ENCODE peak calls at places on chromosomes 6 and 20, in six cellular contexts. P is gastrocnemius medialis, X is progenitor cell of endocrine pancreas, Q is A549, M is HFFc6, F is lung. G is an unnamed sample.

GRCh38 chr20:49986049-49986448 is 3.3 kb downstream of the SNAI1 start:
- DNase-seq in Q (no peak), M (no peak), P (no peak), F (no peak), X (no peak), G (no peak)

GRCh38 chr20:32934580-32934979 is 69.7 kb downstream of the SUN5 start:
- DNase-seq in P (no peak), Q (no peak), M (no peak), F (no peak), X (no peak), G (no peak)

GRCh38 chr6:122393339-122393896 is 6.0 kb upstream of the HSF2 start:
- DNase-seq in X (no peak), Q (no peak), P (no peak), M (peak), F (no peak), G (no peak)

GRCh38 chr6:142569676-142570075 is 267.9 kb downstream of the ADGRG6 start:
- DNase-seq in Q (no peak), M (no peak), F (no peak), X (no peak), P (no peak), G (no peak)

GRCh38 chr20:38149880-38150594 is 15.0 kb downstream of the TGM2 start:
- DNase-seq in Q (no peak), X (no peak), M (no peak), F (no peak), P (no peak), G (no peak)

GRCh38 chr20:5510446-5510845 is 193.7 kb upstream of the PROKR2 start:
- DNase-seq in P (no peak), Q (no peak), F (no peak), X (peak), M (no peak), G (peak)

GRCh38 chr20:11516448-11516847 is 401.2 kb upstream of the BTBD3 start:
- DNase-seq in M (no peak), Q (no peak), F (no peak), P (no peak), X (no peak), G (no peak)

GRCh38 chr6:45438849-45439406 is 61.2 kb upstream of the SUPT3H start:
- DNase-seq in X (no peak), F (no peak), M (peak), P (no peak), Q (no peak), G (peak)

GRCh38 chr6:8983202-8983688 is 547.9 kb upstream of the SLC35B3 start:
- DNase-seq in Q (peak), P (peak), F (peak), X (peak), M (peak), G (peak)

GRCh38 chr6:30411515-30412207 is 66.7 kb downstream of the RPP21 start:
- DNase-seq in Q (peak), X (peak), F (peak), M (peak), P (no peak), G (peak)

GRCh38 chr6:111105578-111105977 is 18.3 kb downstream of the SLC16A10 start:
- DNase-seq in F (peak), M (peak), X (no peak), Q (peak), P (peak), G (no peak)

GRCh38 chr20:51220293-51220706 is 197.4 kb upstream of the KCNG1 start:
- DNase-seq in X (peak), M (no peak), P (no peak), F (no peak), Q (peak), G (no peak)

GRCh38 chr6:42294759-42295158 is 77.1 kb upstream of the MRPS10 start:
- DNase-seq in P (no peak), X (no peak), Q (peak), M (peak), F (no peak), G (peak)

GRCh38 chr6:90484903-90485302 is 102.0 kb downstream of the MAP3K7 start:
- DNase-seq in M (no peak), F (no peak), X (no peak), Q (no peak), P (no peak), G (no peak)

GRCh38 chr6:45706319-45706718 is 309.3 kb downstream of the CLIC5 start:
- DNase-seq in Q (no peak), P (no peak), X (no peak), F (no peak), M (no peak), G (no peak)

GRCh38 chr20:33606114-33606771 is 55.9 kb upstream of the C20orf144 start:
- DNase-seq in X (no peak), F (no peak), Q (no peak), P (no peak), M (no peak), G (no peak)

GRCh38 chr20:26216025-26216424 is 519.4 kb upstream of the ZNF337 start:
- DNase-seq in M (peak), Q (no peak), X (no peak), F (no peak), P (no peak), G (no peak)

GRCh38 chr6:87899499-87900147 is 148.0 kb upstream of the SPACA1 start:
- DNase-seq in F (no peak), X (no peak), P (no peak), M (no peak), Q (no peak), G (no peak)

GRCh38 chr6:4780360-4780812 is 4.2 kb downstream of the CDYL start:
- DNase-seq in F (no peak), M (peak), P (no peak), Q (peak), X (no peak), G (peak)

GRCh38 chr6:42259841-42260395 is 42.3 kb upstream of the MRPS10 start:
- DNase-seq in M (no peak), Q (no peak), P (no peak), F (no peak), X (no peak), G (no peak)

GRCh38 chr20:48154040-48154439 is 368.8 kb upstream of the SULF2 start:
- DNase-seq in F (no peak), M (no peak), Q (no peak), X (no peak), P (no peak), G (no peak)

GRCh38 chr6:143158113-143158581 is 97.5 kb downstream of the AIG1 start:
- DNase-seq in X (no peak), P (no peak), M (no peak), F (no peak), Q (no peak), G (peak)

GRCh38 chr6:159945801-159946392 is 23.0 kb upstream of the IGF2R start:
- DNase-seq in F (no peak), P (no peak), Q (no peak), X (no peak), M (no peak), G (no peak)

GRCh38 chr6:159943965-159944598 is 24.8 kb upstream of the IGF2R start:
- DNase-seq in Q (no peak), M (no peak), F (no peak), X (no peak), P (no peak), G (no peak)

GRCh38 chr6:159939591-159940016 is 29.3 kb upstream of the IGF2R start:
- DNase-seq in P (no peak), Q (no peak), M (no peak), F (no peak), X (no peak), G (no peak)

GRCh38 chr6:159943101-159943632 is 25.7 kb upstream of the IGF2R start:
- DNase-seq in X (no peak), Q (no peak), M (peak), P (peak), F (no peak), G (peak)

GRCh38 chr6:159941286-159942113 is 27.4 kb upstream of the IGF2R start:
- DNase-seq in M (peak), X (no peak), P (no peak), F (no peak), Q (peak), G (peak)
- TF ChIP-seq CTCF in M (peak), X (peak), P (no peak), F (peak), Q (peak), G (peak)

DNA sequence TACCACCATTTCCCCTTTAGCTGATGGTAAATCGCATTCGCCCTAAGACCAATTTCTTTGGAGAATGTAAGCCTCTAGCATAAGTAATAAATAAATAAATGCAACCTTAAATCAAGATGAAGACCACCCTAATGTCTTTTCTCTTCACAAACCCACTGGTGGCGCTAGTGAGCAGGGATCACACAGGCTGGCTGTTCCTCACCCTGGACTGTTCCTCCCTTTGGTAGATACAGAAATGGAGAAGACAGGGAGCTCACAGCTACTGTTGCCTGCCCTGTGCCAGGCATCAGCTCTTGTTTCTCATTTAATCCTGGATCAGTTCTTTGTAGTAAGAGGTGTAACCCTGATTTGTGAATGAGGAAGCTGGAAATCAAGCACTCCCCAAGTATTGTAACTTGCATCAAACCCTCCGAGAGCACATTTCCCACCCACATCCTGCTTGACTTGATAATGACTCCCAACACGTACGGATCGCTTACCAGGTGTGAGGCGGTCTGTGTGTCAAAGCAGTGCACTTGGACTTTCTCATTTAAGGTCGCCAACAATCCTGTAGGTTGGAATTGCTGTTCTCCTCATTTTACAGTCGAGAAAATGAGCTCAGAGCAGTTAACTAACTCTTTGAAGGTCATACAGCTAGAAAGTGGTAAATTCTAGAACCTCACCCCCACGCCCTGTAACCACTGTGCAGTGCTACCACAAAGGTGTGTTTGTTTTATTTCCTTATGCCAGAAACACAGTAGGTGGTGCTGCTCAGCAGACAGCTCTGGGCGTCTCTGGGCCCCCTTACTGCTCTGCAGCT is 236.2 kb downstream of the TSHZ2 start:
- DNase-seq in X (no peak), M (no peak), P (no peak), F (no peak), Q (peak), G (no peak)
- TF ChIP-seq CTCF in X (peak), M (no peak), P (no peak), F (no peak), Q (no peak), G (no peak)

GRCh38 chr6:119121367-119121766 is 42.9 kb upstream of the FAM184A start:
- DNase-seq in M (no peak), X (no peak), F (no peak), Q (no peak), P (no peak), G (no peak)

GRCh38 chr6:119110601-119111548 is 32.4 kb upstream of the FAM184A start:
- DNase-seq in X (peak), P (no peak), Q (peak), F (peak), M (peak), G (peak)

GRCh38 chr6:119112856-119113530 is 34.5 kb upstream of the FAM184A start:
- DNase-seq in F (no peak), M (no peak), P (no peak), Q (no peak), X (no peak), G (no peak)

GRCh38 chr6:119119989-119120388 is 41.5 kb upstream of the FAM184A start:
- DNase-seq in F (no peak), M (peak), P (no peak), X (no peak), Q (no peak), G (peak)

GRCh38 chr6:119116712-119117281 is 38.3 kb upstream of the FAM184A start:
- DNase-seq in Q (no peak), P (no peak), X (no peak), F (no peak), M (no peak), G (no peak)
- TF ChIP-seq CTCF in Q (no peak), P (no peak), X (peak), F (no peak), M (peak), G (peak)

DNA sequence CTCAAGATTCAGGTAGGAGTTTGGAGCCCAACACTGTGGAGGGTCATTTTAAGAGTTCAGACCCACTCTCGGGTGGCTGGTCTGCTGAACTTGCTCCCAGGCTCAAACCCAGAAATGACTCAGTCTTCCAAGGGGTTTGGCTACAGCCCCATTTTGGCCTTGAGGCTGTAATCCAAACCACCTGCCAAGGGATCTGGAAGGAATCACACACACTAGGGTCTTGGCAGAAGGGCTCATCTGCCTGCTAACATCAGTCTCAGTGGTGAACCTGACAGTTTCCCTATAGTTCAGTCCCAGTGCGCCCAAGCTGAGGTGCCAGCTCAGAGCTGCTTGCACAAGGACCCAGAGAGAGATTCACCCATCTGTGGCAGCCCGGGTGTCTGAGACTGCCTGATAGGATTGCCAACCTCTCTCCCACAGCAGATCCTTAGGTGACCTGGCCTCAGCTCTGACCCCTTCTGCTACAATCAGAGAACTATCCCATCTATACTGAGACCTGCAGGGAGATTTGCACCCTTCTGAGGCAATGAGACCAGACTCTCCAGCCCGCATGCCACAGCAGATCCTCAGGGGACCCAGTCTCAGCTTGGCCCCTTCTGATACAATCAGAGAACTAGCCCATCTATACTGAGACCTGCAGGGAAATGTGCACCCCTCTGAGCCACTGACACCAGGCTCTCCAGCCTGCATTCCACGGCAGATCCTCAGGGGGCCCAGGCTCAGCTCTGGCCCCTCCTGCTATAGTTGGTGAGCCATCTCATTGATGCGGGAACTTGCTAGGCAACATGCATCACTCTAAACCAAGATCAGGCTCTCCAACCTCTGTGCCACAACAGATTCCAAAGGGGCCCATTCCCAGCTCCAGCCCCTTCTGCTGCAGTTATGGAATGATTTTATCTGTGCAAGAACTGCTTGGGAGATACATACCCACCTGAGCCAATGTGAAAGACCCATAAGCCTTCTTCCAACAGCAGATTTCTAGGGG is 48.2 kb downstream of the THBS2 start:
- DNase-seq in P (no peak), Q (no peak), M (peak), X (no peak), F (no peak), G (no peak)
- TF ChIP-seq CTCF in P (no peak), Q (no peak), M (no peak), X (no peak), F (no peak), G (no peak)

GRCh38 chr6:112429226-112429625 is 82.1 kb downstream of the RFPL4B start:
- DNase-seq in X (no peak), P (no peak), M (peak), F (no peak), Q (peak), G (peak)
- TF ChIP-seq CTCF in X (peak), P (no peak), M (peak), F (no peak), Q (no peak), G (peak)

GRCh38 chr6:132244744-132245143 is 156.5 kb downstream of the MOXD1 start:
- DNase-seq in P (no peak), F (no peak), M (no peak), X (no peak), Q (no peak), G (no peak)
- TF ChIP-seq CTCF in P (no peak), F (no peak), M (no peak), X (no peak), Q (no peak), G (no peak)

GRCh38 chr6:25278914-25279747 is at the start of gene CARMIL1:
- DNase-seq in Q (peak), P (peak), F (peak), X (peak), M (peak), G (peak)
- TF ChIP-seq CTCF in Q (peak), P (peak), F (peak), X (peak), M (peak), G (peak)

GRCh38 chr6:36979343-36979742 is 6.7 kb downstream of the MTCH1 start:
- DNase-seq in P (peak), Q (peak), X (no peak), F (no peak), M (peak), G (peak)
- TF ChIP-seq CTCF in P (no peak), Q (no peak), X (peak), F (peak), M (peak), G (peak)